ENCODE peak calls at places on chromosomes 16 and 17, in five cellular contexts. P is NCI-H510A; I is activated naive CD4-positive, alpha-beta T cell treated with Interleukin-2 at 50 U/mL for 16 hours; U is BJ; L is K562. H is an unnamed sample.

GRCh38 chr16:69105501-69106361 is at the start of gene HAS3:
- DNase-seq in L (peak), I (peak), P (no peak), U (no peak), H (peak)

GRCh38 chr16:70437582-70438324 is 1.1 kb downstream of the ST3GAL2 start:
- DNase-seq in I (peak), P (no peak), L (peak), U (no peak), H (no peak)

GRCh38 chr16:68490829-68491575 is 42.7 kb upstream of the SMPD3 start:
- DNase-seq in L (no peak), P (peak), U (peak), I (no peak), H (peak)

GRCh38 chr16:1548727-1549126 is 15.3 kb downstream of the TMEM204 start:
- DNase-seq in U (no peak), P (no peak), L (no peak), I (no peak), H (no peak)

GRCh38 chr17:82065638-82066303 is at the start of gene DUS1L:
- DNase-seq in L (peak), U (no peak), I (peak), P (peak), H (no peak)

GRCh38 chr17:7296189-7296861 is 1.9 kb upstream of the YBX2 start:
- DNase-seq in P (peak), I (peak), U (no peak), L (peak), H (no peak)

GRCh38 chr16:84306564-84306963 is 11.9 kb downstream of the WFDC1 start:
- DNase-seq in I (no peak), U (no peak), L (no peak), P (no peak), H (no peak)

GRCh38 chr17:66373079-66373478 is 70.7 kb downstream of the PRKCA start:
- DNase-seq in I (no peak), U (no peak), L (no peak), P (no peak), H (no peak)

GRCh38 chr17:4393806-4394205 is 27.3 kb upstream of the UBE2G1 start:
- DNase-seq in P (no peak), U (no peak), I (no peak), L (no peak), H (no peak)

GRCh38 chr17:74159226-74159840 is 44.1 kb upstream of the RPL38 start:
- DNase-seq in I (no peak), U (no peak), P (no peak), L (no peak), H (no peak)

GRCh38 chr17:82528484-82529265 is 9.1 kb downstream of the FOXK2 start:
- DNase-seq in L (no peak), P (peak), U (no peak), I (no peak), H (no peak)

GRCh38 chr17:50631195-50631907 is 3.3 kb upstream of the ABCC3 start:
- DNase-seq in P (no peak), U (no peak), I (no peak), L (no peak), H (no peak)

H was measured in AG09309.